ENCODE peak calls at places on chromosomes 4 and X, in ten cellular contexts. E, P, F, R, T, A, I, W, L and N are unnamed samples.

GRCh38 chrX:110002300-110003166 is at the start of gene TMEM164:
- DNase-seq in R (peak), E (peak), P (peak), A (peak), L (peak), T (peak), I (peak), W (peak), F (peak), N (peak)

GRCh38 chrX:34893741-34894140 is 48.9 kb upstream of the FAM47B start:
- DNase-seq in T (no peak), E (no peak), L (no peak), P (no peak), W (no peak), F (no peak), A (no peak), R (no peak), I (no peak), N (no peak)

GRCh38 chrX:77087529-77088169 is 359.5 kb upstream of the FGF16 start:
- DNase-seq in W (no peak), L (no peak), A (no peak), T (no peak), E (no peak), R (no peak), F (no peak), I (peak), P (no peak), N (no peak)

GRCh38 chr4:78707793-78708192 is 68.4 kb upstream of the BMP2K start:
- DNase-seq in E (no peak), L (no peak), A (no peak), W (no peak), T (no peak), R (no peak), P (no peak), F (no peak), I (no peak), N (no peak)

GRCh38 chr4:38383646-38384121 is 280.3 kb upstream of the KLF3 start:
- DNase-seq in F (no peak), L (no peak), A (no peak), W (no peak), I (no peak), R (no peak), E (no peak), P (no peak), T (no peak), N (no peak)

GRCh38 chr4:112426416-112426815 is 89.6 kb downstream of the NEUROG2 start:
- DNase-seq in L (no peak), R (no peak), E (no peak), P (no peak), T (no peak), A (no peak), I (no peak), W (no peak), F (no peak), N (no peak)

GRCh38 chr4:154982187-154983047 is 201.3 kb downstream of the RBM46 start:
- DNase-seq in W (no peak), I (peak), A (peak), T (peak), P (peak), E (peak), L (peak), F (peak), R (peak), N (peak)

GRCh38 chr4:7515390-7515902 is 80.7 kb upstream of the PSAPL1 start:
- DNase-seq in W (no peak), L (no peak), R (no peak), E (no peak), T (no peak), I (no peak), F (no peak), P (no peak), A (no peak), N (no peak)

GRCh38 chr4:59517007-59517406 is 1683.1 kb upstream of the ADGRL3 start:
- DNase-seq in I (no peak), E (no peak), L (no peak), W (no peak), R (no peak), T (no peak), F (no peak), A (no peak), P (no peak), N (no peak)

GRCh38 chr4:90071289-90072235 is 55.6 kb upstream of the CCSER1 start:
- DNase-seq in L (no peak), P (no peak), W (no peak), R (no peak), F (no peak), E (no peak), I (no peak), T (no peak), A (no peak), N (no peak)

GRCh38 chr4:136831553-136831952 is 700.7 kb downstream of the PCDH18 start:
- DNase-seq in P (no peak), R (no peak), I (no peak), L (no peak), F (no peak), T (no peak), W (no peak), E (no peak), A (no peak), N (no peak)

GRCh38 chr4:16686195-16686594 is 212.2 kb downstream of the LDB2 start:
- DNase-seq in A (no peak), I (no peak), T (no peak), R (no peak), P (peak), W (no peak), E (no peak), F (no peak), L (no peak), N (no peak)

GRCh38 chrX:12309733-12310054 is 171.4 kb downstream of the FRMPD4 start:
- DNase-seq in L (peak), P (no peak), I (no peak), F (no peak), A (no peak), R (no peak), E (no peak), T (no peak), W (no peak), N (no peak)

GRCh38 chr4:70632028-70632427 is 3.5 kb downstream of the ENAM start:
- DNase-seq in F (no peak), A (no peak), L (no peak), I (no peak), R (peak), E (no peak), P (peak), T (no peak), W (no peak), N (no peak)

GRCh38 chr4:24456431-24456830 is 127.9 kb downstream of the DHX15 start:
- DNase-seq in T (no peak), R (no peak), L (no peak), W (no peak), P (no peak), I (no peak), F (no peak), A (no peak), E (no peak), N (no peak)

GRCh38 chr4:74230902-74231499 is 73.1 kb downstream of the MTHFD2L start:
- DNase-seq in A (no peak), W (no peak), L (no peak), F (no peak), T (no peak), P (no peak), R (peak), E (no peak), I (peak), N (peak)